ENCODE peak calls at places on chromosomes 13 and 19, in nine cellular contexts. L, T, S, G, X, C, W, F and Z are unnamed samples.

GRCh38 chr19:46878613-46879375 is 18.0 kb downstream of the ARHGAP35 start:
- DNase-seq in L (no peak), T (no peak), S (no peak), G (no peak), X (no peak), C (no peak), W (no peak), F (no peak), Z (no peak)

GRCh38 chr13:113413178-113413897 is 40.0 kb downstream of the ADPRHL1 start:
- DNase-seq in L (no peak), T (no peak), S (no peak), G (peak; percentile 67), X (no peak), C (no peak), W (peak; percentile 95), F (no peak), Z (no peak)

GRCh38 chr13:33186851-33187250 is 98.7 kb downstream of the STARD13 start:
- DNase-seq in L (no peak), T (no peak), S (no peak), G (no peak), X (no peak), C (no peak), W (no peak), F (no peak), Z (peak; percentile 17)

GRCh38 chr19:3857449-3858003 is 11.3 kb downstream of the ZFR2 start:
- DNase-seq in L (peak; percentile 36), T (no peak), S (no peak), G (no peak), X (no peak), C (no peak), W (no peak), F (no peak), Z (no peak)

GRCh38 chr19:38792250-38793111 is 3.5 kb downstream of the LGALS7B start:
- DNase-seq in L (no peak), T (peak; percentile 80), S (no peak), G (no peak), X (peak; percentile 64), C (no peak), W (no peak), F (no peak), Z (no peak)

GRCh38 chr19:35348909-35349611 is 1.4 kb downstream of the FFAR1 start:
- DNase-seq in L (no peak), T (no peak), S (no peak), G (no peak), X (no peak), C (no peak), W (peak; percentile 40), F (peak; percentile 40), Z (no peak)

GRCh38 chr13:45518525-45519235 is 53.9 kb downstream of the COG3 start:
- DNase-seq in L (no peak), T (no peak), S (no peak), G (no peak), X (no peak), C (no peak), W (no peak), F (no peak), Z (no peak)

GRCh38 chr19:1259873-1260748 is 9.0 kb upstream of the CIRBP start:
- DNase-seq in L (no peak), T (no peak), S (no peak), G (no peak), X (peak; percentile 63), C (no peak), W (peak; percentile 75), F (peak; percentile 37), Z (no peak)

GRCh38 chr13:43227721-43228120 is 204.3 kb downstream of the DNAJC15 start:
- DNase-seq in L (no peak), T (no peak), S (no peak), G (no peak), X (no peak), C (no peak), W (no peak), F (no peak), Z (no peak)

GRCh38 chr19:53927745-53928144 is 18.7 kb downstream of the CACNG7 start:
- DNase-seq in L (no peak), T (no peak), S (no peak), G (no peak), X (no peak), C (peak; percentile 8), W (no peak), F (peak; percentile 91), Z (no peak)

DNA sequence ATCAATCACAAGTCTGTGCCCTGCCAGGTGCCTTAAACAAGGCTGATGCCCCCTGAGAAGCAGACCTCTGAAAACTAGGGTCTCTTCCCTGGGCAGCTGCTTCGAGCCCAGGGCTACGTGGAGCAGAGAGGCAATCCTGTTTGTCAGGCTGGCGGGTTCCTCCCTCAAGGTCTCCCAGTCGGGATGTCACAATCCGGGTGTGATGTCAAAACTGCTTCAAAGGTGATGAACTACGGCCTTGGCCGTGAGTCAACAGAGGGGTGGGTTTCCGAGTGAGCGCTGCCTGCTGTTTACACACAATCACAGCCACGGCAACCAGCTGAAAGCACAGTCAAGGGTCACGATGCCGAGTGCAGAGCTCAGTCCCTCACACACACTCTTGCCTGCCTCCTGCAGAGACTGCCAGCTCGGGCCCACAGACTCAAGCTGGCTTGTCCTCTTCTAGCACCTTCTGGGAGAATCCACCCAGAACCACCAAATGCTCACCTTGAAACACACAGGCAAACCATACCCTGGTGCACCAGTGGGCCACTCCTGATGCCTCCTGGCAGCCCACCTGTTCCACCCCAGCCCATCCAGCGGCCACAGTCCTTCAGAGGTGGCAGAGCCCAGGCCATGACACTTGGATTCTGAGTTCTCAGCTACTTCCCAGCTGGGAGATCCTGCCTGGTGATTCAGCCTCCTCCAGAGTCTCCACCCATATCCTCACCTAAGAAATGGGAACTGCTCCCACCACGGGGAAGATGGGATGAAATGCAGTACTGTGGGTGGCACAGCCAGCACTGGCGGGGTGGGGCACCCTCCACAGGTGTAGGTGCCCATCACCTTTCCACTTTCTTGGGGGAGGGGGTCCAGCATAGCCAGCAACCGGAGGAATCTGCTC is 6.8 kb downstream of the ELL start:
- DNase-seq in L (no peak), T (no peak), S (peak; percentile 47), G (no peak), X (peak; percentile 80), C (no peak), W (no peak), F (no peak), Z (no peak)
- TF ChIP-seq CTCF in L (no peak), T (no peak), S (peak; percentile 89), G (no peak), X (no peak), C (no peak), W (no peak), F (no peak), Z (no peak)

DNA sequence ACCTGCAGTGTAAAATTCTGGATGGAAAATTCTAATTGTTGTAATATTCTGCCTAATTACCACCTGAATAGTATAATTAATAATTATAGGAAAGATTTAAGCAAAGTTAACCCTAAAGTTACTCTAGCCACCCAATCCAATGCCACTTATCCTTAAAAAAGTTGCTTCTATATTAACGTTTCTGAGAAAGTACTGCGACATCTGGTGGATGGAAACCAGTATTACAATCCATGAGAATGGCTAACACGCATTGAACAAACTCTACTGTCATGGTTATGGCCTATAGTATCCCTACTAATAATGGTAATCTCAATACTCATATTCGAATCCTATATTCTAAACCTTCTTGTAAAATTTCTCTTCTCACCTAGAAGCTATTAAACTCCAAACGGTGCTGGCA is 1551.8 kb downstream of the SLITRK1 start:
- DNase-seq in L (no peak), T (no peak), S (no peak), G (no peak), X (no peak), C (no peak), W (no peak), F (no peak), Z (no peak)
- TF ChIP-seq CTCF in L (peak; percentile 51), T (peak; percentile 79), S (no peak), G (no peak), X (no peak), C (peak; percentile 32), W (no peak), F (peak; percentile 61), Z (peak; percentile 52)

GRCh38 chr19:57748029-57748428 is 1.4 kb downstream of the ZNF776 start:
- DNase-seq in L (no peak), T (no peak), S (no peak), G (no peak), X (no peak), C (no peak), W (no peak), F (no peak), Z (no peak)

GRCh38 chr19:57747472-57747807 is 825 bp downstream of the ZNF776 start:
- DNase-seq in L (no peak), T (no peak), S (no peak), G (no peak), X (no peak), C (no peak), W (no peak), F (no peak), Z (no peak)

DNA sequence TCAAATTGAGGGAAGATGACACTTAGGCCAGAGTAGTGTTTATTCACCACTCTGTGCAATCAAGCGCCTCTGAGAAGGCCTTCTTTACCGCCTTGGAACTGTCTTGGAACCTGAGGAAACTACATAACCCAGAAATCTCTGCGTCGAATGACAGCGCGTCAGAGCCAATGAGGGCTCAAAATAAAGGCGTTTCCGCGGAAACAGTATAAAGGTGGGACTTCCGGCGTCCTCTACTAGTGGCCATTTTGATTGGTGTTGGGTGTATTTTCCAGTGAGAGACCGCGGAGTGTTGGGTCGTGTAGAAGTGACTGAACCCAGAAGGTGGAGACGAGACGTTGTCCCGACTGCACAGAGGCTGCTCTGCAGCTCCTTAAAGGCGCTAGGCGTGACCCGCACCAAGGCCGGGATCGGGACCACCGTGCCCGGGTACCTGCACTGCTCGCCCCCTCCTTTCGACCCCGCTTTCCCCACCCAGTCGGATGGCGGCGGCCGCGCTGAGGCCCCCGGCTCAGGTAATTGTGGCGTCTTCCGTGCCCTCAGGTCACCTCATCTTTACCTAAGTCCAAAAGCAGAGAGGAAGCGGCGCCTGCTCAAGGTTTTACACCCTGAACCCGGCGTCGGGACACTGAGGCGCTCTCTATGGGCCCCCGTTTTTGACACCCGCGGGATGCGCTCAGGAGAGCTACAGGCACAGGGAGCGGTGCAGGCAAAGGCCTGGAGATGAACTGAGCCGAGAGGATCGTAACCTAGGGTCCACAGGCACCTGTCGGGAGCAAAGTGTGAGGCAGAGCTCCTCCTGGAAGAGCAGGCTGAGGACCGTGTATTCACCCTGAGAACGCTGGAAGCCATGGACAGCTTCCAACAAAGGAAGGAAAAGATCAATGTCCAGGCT is at the start of gene ZNF776:
- DNase-seq in L (peak; percentile 89), T (peak; percentile 68), S (peak; percentile 88), G (peak; percentile 72), X (peak; percentile 85), C (peak; percentile 59), W (peak; percentile 82), F (peak; percentile 95), Z (peak; percentile 88)
- TF ChIP-seq CTCF in L (peak; percentile 2), T (no peak), S (no peak), G (no peak), X (no peak), C (no peak), W (no peak), F (no peak), Z (no peak)

GRCh38 chr13:80363890-80364503 is 23.1 kb upstream of the SPRY2 start:
- DNase-seq in L (no peak), T (no peak), S (no peak), G (no peak), X (no peak), C (no peak), W (no peak), F (peak; percentile 47), Z (no peak)
- TF ChIP-seq CTCF in L (peak; percentile 54), T (peak; percentile 69), S (no peak), G (peak; percentile 56), X (peak; percentile 75), C (peak; percentile 75), W (peak; percentile 79), F (peak; percentile 96), Z (peak; percentile 70)